ENCODE peak calls at places on chromosomes 6 and 20, in four cellular contexts. O is GM12878, A is K562, B is H1. I is an unnamed sample.
A peak's percentile ranks its signal among the peaks of the same experiment; 100 is the strongest.

GRCh38 chr6:1310628-1311399 is 1.1 kb upstream of the FOXQ1 start:
- DNase-seq in O (no peak), A (no peak), B (no peak), I (no peak)

GRCh38 chr20:55882922-55883321 is 122.4 kb downstream of the CBLN4 start:
- DNase-seq in O (no peak), A (no peak), B (no peak), I (no peak)

GRCh38 chr6:138622967-138623366 is 123.7 kb upstream of the NHSL1 start:
- DNase-seq in O (no peak), A (no peak), B (no peak), I (no peak)

GRCh38 chr6:167676000-167676665 is 150.6 kb upstream of the AFDN start:
- DNase-seq in O (no peak), A (no peak), B (no peak), I (no peak)

GRCh38 chr6:122609881-122610689 is at the start of gene PKIB:
- DNase-seq in O (no peak), A (peak; percentile 24), B (peak; percentile 31), I (peak; percentile 51)

GRCh38 chr6:81636930-81637568 is 115.4 kb downstream of the TENT5A start:
- DNase-seq in O (no peak), A (no peak), B (no peak), I (peak; percentile 57)

GRCh38 chr6:64538760-64539159 is 903.2 kb downstream of the PHF3 start:
- DNase-seq in O (no peak), A (no peak), B (no peak), I (no peak)

GRCh38 chr6:2749972-2750600 is 636 bp downstream of the MYLK4 start:
- DNase-seq in O (no peak), A (peak; percentile 71), B (no peak), I (peak; percentile 60)

GRCh38 chr6:79240509-79240908 is 6.0 kb upstream of the HMGN3 start:
- DNase-seq in O (no peak), A (no peak), B (no peak), I (no peak)

GRCh38 chr20:40669692-40670091 is 19.3 kb downstream of the MAFB start:
- DNase-seq in O (no peak), A (no peak), B (no peak), I (no peak)

GRCh38 chr6:154433477-154434241 is 76.8 kb downstream of the CNKSR3 start:
- DNase-seq in O (no peak), A (no peak), B (no peak), I (no peak)

GRCh38 chr6:29992792-29993191 is 50.5 kb downstream of the HLA-A start:
- DNase-seq in O (no peak), A (no peak), B (no peak), I (peak; percentile 66)

GRCh38 chr6:830667-831327 is 137.9 kb upstream of the EXOC2 start:
- DNase-seq in O (no peak), A (no peak), B (no peak), I (no peak)

GRCh38 chr6:43699564-43700186 is 12.1 kb upstream of the MRPS18A start:
- DNase-seq in O (no peak), A (no peak), B (no peak), I (peak; percentile 68)

GRCh38 chr6:125787791-125788190 is 3.0 kb upstream of the NCOA7 start:
- DNase-seq in O (no peak), A (peak; percentile 22), B (no peak), I (peak; percentile 54)

GRCh38 chr6:221531-222349 is 70.5 kb upstream of the DUSP22 start:
- DNase-seq in O (peak; percentile 74), A (no peak), B (no peak), I (peak; percentile 58)

GRCh38 chr6:98343004-98343403 is 491.4 kb upstream of the POU3F2 start:
- DNase-seq in O (no peak), A (no peak), B (no peak), I (no peak)

GRCh38 chr6:79536615-79536968 is 638 bp downstream of the LCA5 start:
- DNase-seq in O (no peak), A (no peak), B (no peak), I (peak; percentile 31)

GRCh38 chr6:46491789-46492547 is 719 bp upstream of the RCAN2 start:
- DNase-seq in O (no peak), A (no peak), B (no peak), I (peak; percentile 1)

GRCh38 chr6:154891901-154892300 is 103.2 kb upstream of the TIAM2 start:
- DNase-seq in O (no peak), A (no peak), B (no peak), I (no peak)

GRCh38 chr20:18692453-18692852 is 104.6 kb downstream of the DTD1 start:
- DNase-seq in O (no peak), A (no peak), B (no peak), I (peak; percentile 3)

GRCh38 chr6:10478187-10479040 is 42.7 kb upstream of the GCNT2 start:
- DNase-seq in O (no peak), A (peak; percentile 64), B (no peak), I (peak; percentile 42)

GRCh38 chr6:81752969-81753708 is 658 bp upstream of the TENT5A start:
- DNase-seq in O (no peak), A (peak; percentile 87), B (no peak), I (peak; percentile 89)

GRCh38 chr6:168160506-168161370 is 81.7 kb upstream of the FRMD1 start:
- DNase-seq in O (no peak), A (no peak), B (no peak), I (no peak)

GRCh38 chr6:118771253-118771652 is 119.9 kb upstream of the CEP85L start:
- DNase-seq in O (no peak), A (no peak), B (no peak), I (no peak)

GRCh38 chr6:30915591-30915946 is 1.5 kb downstream of the VARS2 start:
- DNase-seq in O (no peak), A (peak; percentile 72), B (no peak), I (peak; percentile 71)

GRCh38 chr6:36350681-36351091 is 14.0 kb upstream of the BNIP5 start:
- DNase-seq in O (no peak), A (peak; percentile 67), B (no peak), I (peak; percentile 92)

GRCh38 chr6:628772-629171 is 28.1 kb downstream of the HUS1B start:
- DNase-seq in O (peak; percentile 5), A (no peak), B (no peak), I (no peak)

GRCh38 chr6:7523922-7524321 is 17.5 kb upstream of the DSP start:
- DNase-seq in O (no peak), A (no peak), B (no peak), I (no peak)

GRCh38 chr6:28490191-28490890 is 25.3 kb downstream of the GPX6 start:
- DNase-seq in O (no peak), A (peak; percentile 38), B (no peak), I (peak; percentile 19)

GRCh38 chr6:93366506-93366905 is 52.9 kb downstream of the EPHA7 start:
- DNase-seq in O (no peak), A (no peak), B (no peak), I (no peak)

GRCh38 chr6:117666881-117667280 is 8.4 kb upstream of the NUS1 start:
- DNase-seq in O (no peak), A (no peak), B (no peak), I (peak; percentile 5)

GRCh38 chr6:113142775-113143174 is 714.4 kb upstream of the MARCKS start:
- DNase-seq in O (no peak), A (no peak), B (no peak), I (no peak)

GRCh38 chr6:113137411-113137810 is 719.7 kb upstream of the MARCKS start:
- DNase-seq in O (no peak), A (no peak), B (no peak), I (no peak)

DNA sequence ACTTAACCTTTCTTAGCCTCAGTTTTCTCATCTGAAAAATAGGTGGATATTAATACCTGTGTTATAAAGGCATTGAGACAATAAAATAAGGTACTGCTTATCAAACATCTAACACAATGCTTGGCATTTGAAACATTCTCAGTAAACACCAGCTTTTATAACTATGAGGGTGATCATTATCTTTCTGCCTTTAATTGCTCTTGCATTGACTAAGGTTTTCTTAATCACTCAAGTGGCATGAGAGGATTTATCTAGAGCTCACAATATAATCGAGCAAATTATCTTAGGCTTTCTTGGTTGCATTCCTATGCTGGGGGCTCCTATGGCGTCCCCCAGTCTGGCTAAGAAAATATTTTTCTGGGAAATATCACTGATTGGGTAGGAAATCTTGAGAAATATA is 716.4 kb upstream of the MARCKS start:
- DNase-seq in O (no peak), A (no peak), B (no peak), I (no peak)
- TF ChIP-seq RFX5 in O (no peak), A (no peak), B (no peak), I (no peak)

GRCh38 chr6:151842816-151843215 is 35.3 kb downstream of the ESR1 start:
- DNase-seq in O (no peak), A (no peak), B (no peak), I (no peak)
- TF ChIP-seq CHD1 in O (no peak), A (no peak), B (no peak), I (no peak)

DNA sequence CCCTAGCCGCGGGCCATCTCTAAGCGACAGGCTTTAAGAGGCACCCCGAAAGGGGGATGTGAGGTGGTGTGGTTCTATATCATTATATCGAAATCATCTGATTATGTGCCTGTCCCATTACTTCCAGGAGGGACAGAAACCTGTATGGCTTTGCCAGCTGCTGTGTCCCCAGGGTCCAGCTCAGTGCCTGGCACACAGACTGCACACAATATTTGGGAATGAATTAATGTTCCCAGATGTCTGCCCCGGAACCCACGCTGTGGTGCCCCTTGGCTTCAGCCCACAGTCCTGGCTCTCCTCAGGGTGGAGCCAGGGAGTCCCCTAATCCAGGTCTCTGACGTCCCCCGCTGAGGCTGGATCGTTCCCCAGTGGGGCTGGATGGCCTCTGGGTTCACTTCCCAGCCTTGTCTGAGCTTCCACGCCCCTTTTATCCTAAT is 8.9 kb upstream of the AHCY start:
- DNase-seq in O (no peak), A (no peak), B (no peak), I (no peak)
- TF ChIP-seq RFX5 in O (no peak), A (no peak), B (no peak), I (no peak)

DNA sequence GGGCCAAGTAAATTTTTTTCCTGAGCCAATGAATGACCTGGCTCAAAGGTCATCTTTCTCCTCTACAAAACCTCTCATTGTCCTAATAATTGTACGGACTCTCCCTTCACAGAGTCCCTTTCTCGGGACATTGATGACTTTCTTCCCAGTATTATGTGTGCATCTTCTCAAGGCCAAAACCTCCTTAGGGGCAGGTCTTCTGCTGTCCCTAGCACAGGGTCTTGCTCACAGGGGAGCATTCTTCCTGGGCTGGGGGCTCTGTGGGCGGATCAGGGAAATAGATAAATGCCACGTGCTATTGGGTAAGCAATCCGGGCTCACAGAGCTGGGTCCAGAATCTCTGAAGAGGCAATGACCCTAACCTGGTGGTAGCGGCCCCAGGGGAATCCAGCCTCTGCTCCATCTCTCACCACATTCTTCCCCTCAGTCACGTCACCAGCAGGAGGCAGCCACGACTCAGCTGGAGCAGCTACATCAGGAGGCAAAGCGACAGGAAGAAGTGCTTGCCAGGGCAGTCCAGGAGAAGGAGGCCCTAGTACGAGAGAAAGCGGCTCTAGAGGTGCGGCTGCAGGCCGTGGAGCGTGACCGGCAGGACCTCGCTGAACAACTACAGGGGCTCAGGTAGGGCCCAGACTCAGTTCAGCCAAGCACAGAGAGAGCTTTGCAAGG is 23.5 kb downstream of the CEP250 start:
- DNase-seq in O (no peak), A (no peak), B (no peak), I (no peak)
- TF ChIP-seq CHD1 in O (no peak), A (no peak), B (no peak), I (no peak)

I was measured in IMR-90.